ENCODE peak calls at places on chromosomes 16 and 17, in eight cellular contexts. J is neuronal stem cell, V is PC-9, Y is pancreas, W is body of pancreas, I is SJSA1, G is adipocyte, U is neural progenitor cell. M is an unnamed sample. For H3K4me1, the result is how much of the 10 kb centered on the place peaks cover.

GRCh38 chr17:65195716-65196115 is 58.5 kb downstream of the RGS9 start:
- DNase-seq in J (no peak), V (no peak), Y (no peak), W (no peak), I (no peak), G (no peak), U (no peak), M (no peak)

GRCh38 chr16:76125871-76126270 is 151.3 kb upstream of the CNTNAP4 start:
- DNase-seq in J (no peak), V (no peak), Y (no peak), W (no peak), I (no peak), G (no peak), U (no peak), M (no peak)

GRCh38 chr16:75372236-75372856 is 61.0 kb downstream of the CFDP1 start:
- DNase-seq in J (no peak), V (no peak), Y (no peak), W (no peak), I (no peak), G (peak), U (no peak), M (no peak)

GRCh38 chr17:42337442-42337841 is 49.1 kb downstream of the STAT5A start:
- DNase-seq in J (no peak), V (no peak), Y (no peak), W (no peak), I (no peak), G (no peak), U (no peak), M (no peak)

GRCh38 chr16:89687092-89687940 is 827 bp downstream of the CDK10 start:
- DNase-seq in J (no peak), V (peak), Y (peak), W (peak), I (peak), G (peak), U (peak), M (no peak)

GRCh38 chr17:68389041-68389440 is 68.3 kb downstream of the WIPI1 start:
- DNase-seq in J (no peak), V (no peak), Y (no peak), W (no peak), I (no peak), G (no peak), U (no peak), M (no peak)

GRCh38 chr16:71474864-71475263 is 12.8 kb upstream of the ZNF23 start:
- DNase-seq in J (no peak), V (peak), Y (no peak), W (no peak), I (peak), G (peak), U (no peak), M (peak)

GRCh38 chr16:84268231-84268630 is 26.4 kb upstream of the WFDC1 start:
- DNase-seq in J (no peak), V (no peak), Y (no peak), W (no peak), I (no peak), G (no peak), U (no peak), M (no peak)

GRCh38 chr17:16273499-16273898 is 56.5 kb downstream of the PIGL start:
- DNase-seq in J (no peak), V (no peak), Y (no peak), W (no peak), I (peak), G (no peak), U (no peak), M (no peak)

GRCh38 chr17:75155191-75155601 is 884 bp upstream of the JPT1 start:
- DNase-seq in J (no peak), V (peak), Y (peak), W (no peak), I (no peak), G (no peak), U (peak), M (peak)

GRCh38 chr16:11268921-11269375 is at the start of gene TNP2:
- DNase-seq in J (no peak), V (no peak), Y (no peak), W (no peak), I (no peak), G (no peak), U (no peak), M (no peak)

GRCh38 chr16:14511798-14512131 is 118.3 kb downstream of the PARN start:
- DNase-seq in J (no peak), V (no peak), Y (no peak), W (no peak), I (no peak), G (no peak), U (no peak), M (no peak)

GRCh38 chr17:61480414-61480807 is 28.2 kb downstream of the TBX4 start:
- DNase-seq in J (no peak), V (no peak), Y (no peak), W (no peak), I (no peak), G (no peak), U (no peak), M (no peak)

GRCh38 chr16:56355786-56356275 is 69.5 kb downstream of the AMFR start:
- DNase-seq in J (no peak), V (no peak), Y (peak), W (no peak), I (no peak), G (no peak), U (no peak), M (no peak)

GRCh38 chr16:21104124-21104860 is 46.4 kb downstream of the DNAH3 start:
- DNase-seq in J (no peak), V (no peak), Y (no peak), W (no peak), I (peak), G (peak), U (peak), M (no peak)

GRCh38 chr17:81273698-81274470 is 21.2 kb downstream of the SLC38A10 start:
- DNase-seq in J (no peak), V (no peak), Y (no peak), W (no peak), I (no peak), G (no peak), U (no peak), M (no peak)

GRCh38 chr17:44518032-44518431 is 14.8 kb upstream of the GPATCH8 start:
- DNase-seq in J (no peak), V (no peak), Y (no peak), W (no peak), I (no peak), G (no peak), U (no peak), M (no peak)

GRCh38 chr16:19700319-19700781 is 17.7 kb downstream of the KNOP1 start:
- DNase-seq in J (no peak), V (peak), Y (no peak), W (peak), I (peak), G (peak), U (no peak), M (no peak)

GRCh38 chr16:4538067-4538385 is 547 bp downstream of the CDIP1 start:
- DNase-seq in J (no peak), V (no peak), Y (no peak), W (no peak), I (no peak), G (peak), U (no peak), M (no peak)

GRCh38 chr16:14672403-14672971 is 21.6 kb downstream of the PLA2G10 start:
- DNase-seq in J (no peak), V (no peak), Y (no peak), W (peak), I (no peak), G (no peak), U (no peak), M (no peak)

GRCh38 chr17:20948984-20949777 is 93.6 kb downstream of the USP22 start:
- DNase-seq in J (no peak), V (no peak), Y (no peak), W (no peak), I (no peak), G (no peak), U (no peak), M (no peak)

GRCh38 chr17:39094607-39095308 is 56.7 kb downstream of the PLXDC1 start:
- DNase-seq in J (no peak), V (no peak), Y (no peak), W (no peak), I (no peak), G (no peak), U (no peak), M (no peak)

GRCh38 chr17:37791985-37792384 is 47.1 kb upstream of the HNF1B start:
- DNase-seq in J (no peak), V (no peak), Y (no peak), W (no peak), I (no peak), G (no peak), U (no peak), M (no peak)

GRCh38 chr16:65500919-65501318 is 379.1 kb upstream of the CDH11 start:
- DNase-seq in J (no peak), V (no peak), Y (no peak), W (no peak), I (no peak), G (no peak), U (no peak), M (no peak)

GRCh38 chr16:86566966-86567700 is 504 bp downstream of the FOXC2 start:
- DNase-seq in J (no peak), V (no peak), Y (no peak), W (no peak), I (peak), G (peak), U (peak), M (no peak)

GRCh38 chr17:36705651-36706436 is 104.5 kb downstream of the MRM1 start:
- DNase-seq in J (no peak), V (no peak), Y (peak), W (peak), I (peak), G (peak), U (peak), M (no peak)

GRCh38 chr16:3138823-3139426 is 4.1 kb downstream of the ZNF213 start:
- DNase-seq in J (no peak), V (peak), Y (no peak), W (no peak), I (no peak), G (no peak), U (no peak), M (no peak)

GRCh38 chr17:81254955-81255717 is 16.0 kb downstream of the NDUFAF8 start:
- DNase-seq in J (no peak), V (no peak), Y (peak), W (peak), I (peak), G (peak), U (peak), M (peak)

GRCh38 chr17:8155341-8156173 is 3.4 kb upstream of the PER1 start:
- DNase-seq in J (no peak), V (no peak), Y (no peak), W (peak), I (peak), G (peak), U (peak), M (no peak)

GRCh38 chr17:77291591-77292386 is 151.0 kb downstream of the SEC14L1 start:
- DNase-seq in J (no peak), V (peak), Y (no peak), W (no peak), I (no peak), G (no peak), U (no peak), M (no peak)

GRCh38 chr16:11139624-11140375 is 116.2 kb downstream of the SOCS1 start:
- DNase-seq in J (no peak), V (no peak), Y (no peak), W (no peak), I (no peak), G (no peak), U (peak), M (no peak)

GRCh38 chr17:56754523-56755208 is 79.1 kb downstream of the C17orf67 start:
- DNase-seq in J (no peak), V (no peak), Y (no peak), W (no peak), I (peak), G (peak), U (peak), M (no peak)

DNA sequence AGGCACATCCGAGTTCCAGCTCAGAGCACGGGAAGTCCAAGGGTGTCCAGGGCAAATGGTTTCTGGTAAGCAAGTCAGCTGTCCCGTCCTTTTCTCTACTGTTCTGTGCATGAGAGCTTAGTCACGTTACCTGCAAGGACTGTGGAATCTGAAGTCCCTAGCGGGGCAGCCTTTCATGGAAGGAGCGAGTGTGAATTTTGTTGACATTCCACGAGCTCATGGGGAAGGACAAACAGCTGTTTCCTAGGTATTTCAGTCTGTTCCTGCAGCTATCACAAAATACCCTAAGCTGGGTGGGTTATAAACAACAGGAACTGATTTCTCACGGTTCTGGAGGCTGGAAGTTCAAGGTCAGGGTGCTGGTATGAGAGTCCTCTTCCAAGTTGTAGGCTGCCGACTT is 109.2 kb downstream of the SDR42E1 start:
- DNase-seq in J (no peak), V (no peak), Y (no peak), W (no peak), I (no peak), G (no peak), U (no peak), M (no peak)
- H3K4me1 ChIP-seq in J (under half), V (under half), Y (under half), W (under half), I (under half), G (under half), U (under half), M (under half)

DNA sequence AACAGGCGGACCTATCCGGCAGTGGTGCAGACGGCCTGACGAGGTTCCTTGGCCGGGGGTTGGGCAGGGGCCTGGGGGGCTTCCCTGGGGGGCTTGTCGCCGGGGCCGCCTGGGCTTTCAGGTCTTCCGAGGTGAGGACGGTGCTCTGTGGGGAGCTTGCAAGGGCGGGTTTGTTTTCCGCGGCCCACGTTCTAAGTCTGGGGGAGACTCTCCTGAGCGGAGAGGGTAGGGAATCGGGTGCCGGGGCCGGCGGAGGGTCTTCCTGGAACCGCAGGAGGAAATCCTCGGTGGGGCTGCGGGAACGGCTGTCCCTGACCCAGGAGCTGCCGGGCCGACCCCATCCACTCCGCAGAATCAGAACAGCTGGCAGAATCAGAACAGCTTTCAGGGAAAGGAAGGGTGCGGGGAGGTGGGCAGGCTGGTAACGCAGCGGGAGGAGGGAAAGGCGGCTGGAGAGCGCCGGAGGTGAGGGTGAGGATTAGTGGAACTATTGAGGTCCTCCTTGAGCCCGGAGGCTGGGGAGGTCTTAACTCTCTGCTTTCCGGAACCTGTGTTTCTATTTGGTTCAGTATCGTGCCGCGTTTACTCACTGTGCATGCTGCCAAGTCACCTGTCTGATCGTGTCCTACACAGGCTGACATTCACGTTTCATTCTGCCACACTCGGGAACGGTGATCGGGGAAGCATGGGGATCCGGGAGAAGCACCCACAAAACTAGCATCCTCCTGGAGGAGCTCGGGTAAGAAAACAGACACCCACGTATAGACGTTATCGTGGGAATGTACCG is 28.9 kb downstream of the CPSF4L start:
- DNase-seq in J (no peak), V (no peak), Y (peak), W (peak), I (peak), G (peak), U (peak), M (no peak)
- H3K4me1 ChIP-seq in J (under half), V (under half), Y (under half), W (half or more), I (under half), G (under half), U (under half), M (under half)

GRCh38 chr17:29155235-29155965 is 24.8 kb downstream of the MYO18A start:
- DNase-seq in J (no peak), V (peak), Y (no peak), W (peak), I (peak), G (peak), U (no peak), M (peak)
- H3K4me1 ChIP-seq in J (under half), V (half or more), Y (half or more), W (half or more), I (half or more), G (under half), U (under half), M (half or more)

GRCh38 chr17:46848534-46848933 is 2.8 kb upstream of the WNT9B start:
- DNase-seq in J (no peak), V (no peak), Y (no peak), W (no peak), I (no peak), G (no peak), U (no peak), M (no peak)
- H3K4me1 ChIP-seq in J (under half), V (under half), Y (under half), W (under half), I (under half), G (under half), U (under half), M (under half)

GRCh38 chr16:65745-66144 is 6.7 kb downstream of the RHBDF1 start:
- DNase-seq in J (peak), V (peak), Y (peak), W (peak), I (peak), G (peak), U (peak), M (peak)

GRCh38 chr16:67183-67791 is 5.1 kb downstream of the RHBDF1 start:
- DNase-seq in J (no peak), V (no peak), Y (no peak), W (peak), I (no peak), G (no peak), U (no peak), M (no peak)

GRCh38 chr16:69181-69580 is 3.2 kb downstream of the RHBDF1 start:
- DNase-seq in J (no peak), V (no peak), Y (no peak), W (no peak), I (no peak), G (no peak), U (no peak), M (no peak)

GRCh38 chr16:66309-67182 is 5.9 kb downstream of the RHBDF1 start:
- DNase-seq in J (no peak), V (no peak), Y (no peak), W (no peak), I (no peak), G (no peak), U (no peak), M (no peak)

DNA sequence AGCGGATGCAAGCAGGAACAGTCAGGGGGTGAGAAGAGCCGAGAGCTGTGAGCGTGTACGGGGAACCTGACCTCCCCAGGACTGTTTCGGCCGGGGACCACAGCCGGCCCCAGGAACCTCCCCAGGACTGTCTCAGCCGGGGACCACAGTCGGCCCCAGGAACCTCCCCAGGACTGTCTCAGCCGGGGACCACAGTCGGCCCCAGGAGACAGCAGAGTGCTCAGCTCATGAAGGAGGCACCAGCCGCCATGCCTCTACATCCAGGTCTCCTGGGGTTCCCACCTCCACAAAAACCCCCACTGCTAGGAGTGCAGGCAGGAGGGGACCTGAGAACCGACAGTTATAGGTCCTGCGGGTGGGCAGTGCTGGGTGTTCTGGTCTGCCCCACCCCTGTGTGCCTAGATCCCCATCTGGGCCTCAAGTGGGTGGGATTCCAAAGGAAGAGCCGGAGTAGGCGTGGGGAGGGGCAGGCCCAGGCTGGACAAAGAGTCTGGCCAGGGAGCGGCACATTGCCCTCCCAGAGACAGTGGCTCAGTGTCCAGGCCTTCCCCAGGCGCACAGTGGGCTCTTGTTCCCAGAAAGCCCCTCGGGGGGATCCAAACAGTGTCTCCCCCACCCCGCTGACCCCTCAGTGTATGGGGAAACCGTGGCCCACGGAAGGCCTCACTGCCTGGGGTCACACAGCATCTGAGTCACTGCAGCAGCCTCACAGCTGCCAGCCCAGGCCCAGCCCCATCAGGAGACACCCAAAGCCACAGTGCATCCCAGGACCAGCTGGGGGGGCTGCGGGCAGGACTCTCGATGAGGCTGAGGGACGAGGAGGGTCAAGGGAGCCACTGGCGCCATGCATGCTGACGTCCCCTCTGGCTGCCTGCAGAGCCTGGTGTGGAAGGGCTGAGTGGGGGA is 4.3 kb downstream of the RHBDF1 start:
- DNase-seq in J (no peak), V (no peak), Y (no peak), W (no peak), I (no peak), G (peak), U (no peak), M (no peak)
- H3K4me1 ChIP-seq in J (under half), V (under half), Y (under half), W (under half), I (under half), G (half or more), U (under half), M (under half)

GRCh38 chr17:2034157-2034556 is 4.2 kb downstream of the DPH1 start:
- DNase-seq in J (no peak), V (no peak), Y (no peak), W (no peak), I (no peak), G (no peak), U (no peak), M (no peak)
- H3K4me1 ChIP-seq in J (under half), V (under half), Y (under half), W (under half), I (under half), G (under half), U (under half), M (under half)

GRCh38 chr16:87854907-87855683 is 14.2 kb downstream of the SLC7A5 start:
- DNase-seq in J (no peak), V (no peak), Y (no peak), W (no peak), I (no peak), G (no peak), U (no peak), M (peak)
- H3K4me1 ChIP-seq in J (under half), V (under half), Y (under half), W (under half), I (half or more), G (under half), U (under half), M (half or more)

DNA sequence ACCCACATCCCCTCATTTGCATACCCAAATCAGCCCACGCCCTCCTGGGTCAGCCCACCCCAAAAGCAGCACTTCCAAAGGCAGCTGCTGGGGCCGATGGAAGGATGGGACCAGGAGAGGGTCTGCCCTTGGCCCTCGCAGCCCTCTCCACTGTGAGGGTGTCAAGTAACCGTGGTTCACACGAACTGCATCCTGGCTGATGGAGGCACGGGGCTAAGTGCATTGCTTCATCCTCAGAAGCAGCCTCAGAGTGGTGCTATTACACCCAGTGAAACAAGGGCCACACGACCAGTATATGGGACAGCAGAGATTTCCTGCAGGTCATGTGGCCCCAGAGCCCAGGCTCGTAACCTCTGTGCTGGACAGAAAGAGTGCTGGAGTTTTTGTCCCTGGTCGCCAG is 13.2 kb upstream of the ATP2A3 start:
- DNase-seq in J (no peak), V (no peak), Y (peak), W (no peak), I (no peak), G (no peak), U (no peak), M (no peak)
- H3K4me1 ChIP-seq in J (under half), V (under half), Y (under half), W (under half), I (under half), G (under half), U (under half), M (under half)

M was measured in RWPE2.